ENCODE peak calls at places on chromosomes 13 and 19, in ten cellular contexts. U, I, T, H, N, G, J, Q, Y and V are unnamed samples.

GRCh38 chr19:34485831-34486230 is 4.3 kb downstream of the WTIP start:
- DNase-seq in U (no peak), I (no peak), T (no peak), H (no peak), N (no peak), G (no peak), J (no peak), Q (no peak), Y (no peak), V (no peak)

GRCh38 chr19:2618611-2619010 is 83.9 kb downstream of the GNG7 start:
- DNase-seq in U (peak), I (peak), T (peak), H (no peak), N (peak), G (no peak), J (no peak), Q (no peak), Y (peak), V (no peak)

GRCh38 chr13:27967736-27968315 is 1.3 kb downstream of the CDX2 start:
- DNase-seq in U (no peak), I (no peak), T (no peak), H (no peak), N (no peak), G (no peak), J (no peak), Q (no peak), Y (no peak), V (no peak)

GRCh38 chr13:42532561-42533335 is 41.2 kb upstream of the TNFSF11 start:
- DNase-seq in U (no peak), I (no peak), T (no peak), H (peak), N (no peak), G (no peak), J (no peak), Q (no peak), Y (no peak), V (no peak)

GRCh38 chr19:45038931-45039893 is at the start of gene CLASRP:
- DNase-seq in U (peak), I (peak), T (peak), H (peak), N (peak), G (peak), J (peak), Q (peak), Y (peak), V (peak)

GRCh38 chr19:18896421-18896841 is 473 bp upstream of the CERS1 start:
- DNase-seq in U (no peak), I (no peak), T (peak), H (no peak), N (no peak), G (no peak), J (no peak), Q (no peak), Y (no peak), V (peak)

GRCh38 chr19:6062961-6063575 is 47.2 kb downstream of the RFX2 start:
- DNase-seq in U (no peak), I (no peak), T (no peak), H (no peak), N (no peak), G (no peak), J (no peak), Q (no peak), Y (no peak), V (no peak)

GRCh38 chr13:72199640-72200039 is 332.6 kb upstream of the DACH1 start:
- DNase-seq in U (no peak), I (no peak), T (no peak), H (no peak), N (no peak), G (no peak), J (no peak), Q (no peak), Y (no peak), V (no peak)

GRCh38 chr13:38135590-38135989 is 214.1 kb upstream of the UFM1 start:
- DNase-seq in U (no peak), I (no peak), T (no peak), H (no peak), N (no peak), G (no peak), J (no peak), Q (no peak), Y (no peak), V (no peak)

GRCh38 chr13:22173605-22174004 is 502.7 kb downstream of the FGF9 start:
- DNase-seq in U (no peak), I (no peak), T (peak), H (peak), N (no peak), G (no peak), J (peak), Q (no peak), Y (no peak), V (no peak)

GRCh38 chr19:40366697-40367561 is 18.4 kb downstream of the PLD3 start:
- DNase-seq in U (peak), I (no peak), T (no peak), H (no peak), N (no peak), G (no peak), J (peak), Q (no peak), Y (no peak), V (peak)

GRCh38 chr13:79447741-79448140 is 33.2 kb upstream of the NDFIP2 start:
- DNase-seq in U (no peak), I (no peak), T (no peak), H (no peak), N (no peak), G (no peak), J (no peak), Q (no peak), Y (no peak), V (no peak)

GRCh38 chr13:23889598-23890224 is 511 bp upstream of the MIPEP start:
- DNase-seq in U (no peak), I (no peak), T (peak), H (peak), N (no peak), G (no peak), J (no peak), Q (no peak), Y (no peak), V (no peak)

GRCh38 chr13:29754486-29754806 is 96.0 kb downstream of the UBL3 start:
- DNase-seq in U (peak), I (no peak), T (peak), H (peak), N (no peak), G (no peak), J (no peak), Q (no peak), Y (no peak), V (peak)

GRCh38 chr13:21075303-21076264 is 14.2 kb upstream of the LATS2 start:
- DNase-seq in U (no peak), I (no peak), T (no peak), H (no peak), N (peak), G (no peak), J (no peak), Q (no peak), Y (no peak), V (peak)

GRCh38 chr13:79973533-79973963 is 367.4 kb downstream of the SPRY2 start:
- DNase-seq in U (no peak), I (no peak), T (no peak), H (no peak), N (no peak), G (no peak), J (no peak), Q (no peak), Y (no peak), V (peak)

GRCh38 chr19:35533822-35534521 is 716 bp downstream of the GAPDHS start:
- DNase-seq in U (peak), I (no peak), T (peak), H (peak), N (no peak), G (no peak), J (no peak), Q (no peak), Y (no peak), V (peak)

GRCh38 chr13:30334663-30335386 is 27.5 kb upstream of the KATNAL1 start:
- DNase-seq in U (peak), I (peak), T (peak), H (peak), N (no peak), G (peak), J (no peak), Q (no peak), Y (no peak), V (peak)

GRCh38 chr13:31068119-31068423 is 93.6 kb downstream of the HSPH1 start:
- DNase-seq in U (no peak), I (no peak), T (no peak), H (no peak), N (no peak), G (no peak), J (no peak), Q (no peak), Y (no peak), V (no peak)

GRCh38 chr13:101946411-101946810 is 455.4 kb downstream of the FGF14 start:
- DNase-seq in U (no peak), I (no peak), T (no peak), H (no peak), N (no peak), G (no peak), J (no peak), Q (no peak), Y (no peak), V (no peak)

GRCh38 chr19:38145627-38146026 is 78.4 kb downstream of the DPF1 start:
- DNase-seq in U (peak), I (no peak), T (no peak), H (peak), N (no peak), G (no peak), J (no peak), Q (no peak), Y (no peak), V (no peak)

GRCh38 chr13:51645154-51645650 is 60.9 kb downstream of the WDFY2 start:
- DNase-seq in U (peak), I (peak), T (peak), H (peak), N (no peak), G (no peak), J (peak), Q (no peak), Y (no peak), V (no peak)

GRCh38 chr13:30224732-30225131 is 82.6 kb downstream of the KATNAL1 start:
- DNase-seq in U (peak), I (no peak), T (peak), H (peak), N (no peak), G (no peak), J (no peak), Q (peak), Y (no peak), V (no peak)

GRCh38 chr19:2720777-2721569 is at the start of gene DIRAS1:
- DNase-seq in U (no peak), I (no peak), T (no peak), H (no peak), N (no peak), G (no peak), J (no peak), Q (no peak), Y (no peak), V (peak)

GRCh38 chr13:43528992-43529391 is 257.8 kb downstream of the ENOX1 start:
- DNase-seq in U (no peak), I (no peak), T (peak), H (peak), N (no peak), G (no peak), J (no peak), Q (no peak), Y (no peak), V (no peak)

GRCh38 chr19:16207490-16208025 is 9.8 kb downstream of the AP1M1 start:
- DNase-seq in U (no peak), I (no peak), T (no peak), H (no peak), N (no peak), G (no peak), J (no peak), Q (no peak), Y (no peak), V (no peak)

GRCh38 chr13:98507060-98507797 is 69.7 kb downstream of the STK24 start:
- DNase-seq in U (peak), I (no peak), T (peak), H (peak), N (no peak), G (peak), J (peak), Q (no peak), Y (no peak), V (peak)